ENCODE peak calls at places on chromosomes 2 and 18, in four cellular contexts. E is aorta, Q is cardiac muscle cell, D is ovary. C is an unnamed sample.

GRCh38 chr2:23562143-23562542 is 177.2 kb downstream of the KLHL29 start:
- DNase-seq in E (no peak), Q (no peak), D (no peak), C (no peak)

GRCh38 chr2:82875891-82876290 is 1583.2 kb downstream of the SUCLG1 start:
- DNase-seq in E (no peak), Q (peak), D (no peak), C (peak)

GRCh38 chr2:105396254-105397024 is 2.4 kb downstream of the FHL2 start:
- DNase-seq in E (peak), Q (peak), D (no peak), C (no peak)

GRCh38 chr2:191869178-191869577 is 22.3 kb upstream of the CAVIN2 start:
- DNase-seq in E (no peak), Q (peak), D (no peak), C (peak)

GRCh38 chr2:197706839-197707207 is 1.7 kb downstream of the MARS2 start:
- DNase-seq in E (no peak), Q (no peak), D (no peak), C (no peak)

GRCh38 chr2:106115250-106115649 is 78.9 kb downstream of the UXS1 start:
- DNase-seq in E (no peak), Q (peak), D (no peak), C (no peak)

GRCh38 chr2:216339456-216340279 is 32.6 kb downstream of the MARCHF4 start:
- DNase-seq in E (no peak), Q (peak), D (peak), C (peak)

GRCh38 chr2:174195253-174195652 is 53.1 kb downstream of the OLA1 start:
- DNase-seq in E (no peak), Q (no peak), D (no peak), C (no peak)

GRCh38 chr2:22703286-22703925 is 681.6 kb upstream of the KLHL29 start:
- DNase-seq in E (no peak), Q (no peak), D (no peak), C (no peak)

GRCh38 chr2:151269798-151270568 is 8.3 kb upstream of the RBM43 start:
- DNase-seq in E (no peak), Q (no peak), D (no peak), C (no peak)

GRCh38 chr2:211822686-211823335 is 715.8 kb downstream of the ERBB4 start:
- DNase-seq in E (no peak), Q (no peak), D (no peak), C (no peak)

GRCh38 chr18:59988098-59988706 is 88.4 kb downstream of the PMAIP1 start:
- DNase-seq in E (no peak), Q (peak), D (no peak), C (peak)

GRCh38 chr2:174792309-174793025 is 28.2 kb upstream of the CHRNA1 start:
- DNase-seq in E (no peak), Q (no peak), D (no peak), C (no peak)

GRCh38 chr2:20755132-20755800 is 67.6 kb downstream of the LDAH start:
- DNase-seq in E (no peak), Q (no peak), D (no peak), C (no peak)

GRCh38 chr2:232139786-232140562 is 178.5 kb downstream of the DIS3L2 start:
- DNase-seq in E (no peak), Q (peak), D (no peak), C (no peak)

GRCh38 chr2:21123473-21124393 is at the start of gene TDRD15:
- DNase-seq in E (no peak), Q (no peak), D (no peak), C (no peak)

GRCh38 chr2:144086965-144087364 is 433.0 kb downstream of the ZEB2 start:
- DNase-seq in E (no peak), Q (no peak), D (no peak), C (no peak)

GRCh38 chr2:21194147-21194546 is 70.4 kb downstream of the TDRD15 start:
- DNase-seq in E (no peak), Q (no peak), D (no peak), C (no peak)

GRCh38 chr18:22871809-22872525 is 61.2 kb upstream of the RBBP8 start:
- DNase-seq in E (no peak), Q (peak), D (no peak), C (no peak)

GRCh38 chr18:55477537-55478300 is 110.3 kb downstream of the TCF4 start:
- DNase-seq in E (no peak), Q (peak), D (peak), C (no peak)

GRCh38 chr2:163670929-163671328 is 64.9 kb downstream of the FIGN start:
- DNase-seq in E (no peak), Q (no peak), D (no peak), C (no peak)

GRCh38 chr18:47749195-47749973 is 181.1 kb downstream of the SMAD2 start:
- DNase-seq in E (peak), Q (peak), D (peak), C (peak)

GRCh38 chr2:134727385-134727784 is 8.6 kb upstream of the TMEM163 start:
- DNase-seq in E (no peak), Q (peak), D (peak), C (no peak)

GRCh38 chr2:114426756-114427155 is 15.7 kb upstream of the DPP10 start:
- DNase-seq in E (no peak), Q (no peak), D (no peak), C (no peak)

GRCh38 chr2:241659150-241659739 is 21.8 kb downstream of the ATG4B start:
- DNase-seq in E (no peak), Q (peak), D (peak), C (peak)

GRCh38 chr2:3517948-3518495 is 1.3 kb downstream of the ADI1 start:
- DNase-seq in E (no peak), Q (no peak), D (no peak), C (no peak)

GRCh38 chr2:215851091-215851490 is 162.3 kb downstream of the MREG start:
- DNase-seq in E (no peak), Q (no peak), D (no peak), C (no peak)

GRCh38 chr2:1973636-1974035 is 229.3 kb upstream of the PXDN start:
- DNase-seq in E (no peak), Q (no peak), D (no peak), C (no peak)

GRCh38 chr2:237968048-237968862 is 1.4 kb downstream of the UBE2F start:
- DNase-seq in E (peak), Q (peak), D (no peak), C (peak)

GRCh38 chr2:176544579-176545365 is 275.5 kb downstream of the MTX2 start:
- DNase-seq in E (no peak), Q (peak), D (no peak), C (no peak)

GRCh38 chr18:21281611-21282010 is 39.6 kb downstream of the GREB1L start:
- DNase-seq in E (no peak), Q (no peak), D (no peak), C (no peak)

GRCh38 chr2:200377143-200377773 is 70.8 kb downstream of the SPATS2L start:
- DNase-seq in E (no peak), Q (no peak), D (no peak), C (no peak)
- H3K27ac ChIP-seq in E (peak), Q (peak), D (no peak), C (no peak)

DNA sequence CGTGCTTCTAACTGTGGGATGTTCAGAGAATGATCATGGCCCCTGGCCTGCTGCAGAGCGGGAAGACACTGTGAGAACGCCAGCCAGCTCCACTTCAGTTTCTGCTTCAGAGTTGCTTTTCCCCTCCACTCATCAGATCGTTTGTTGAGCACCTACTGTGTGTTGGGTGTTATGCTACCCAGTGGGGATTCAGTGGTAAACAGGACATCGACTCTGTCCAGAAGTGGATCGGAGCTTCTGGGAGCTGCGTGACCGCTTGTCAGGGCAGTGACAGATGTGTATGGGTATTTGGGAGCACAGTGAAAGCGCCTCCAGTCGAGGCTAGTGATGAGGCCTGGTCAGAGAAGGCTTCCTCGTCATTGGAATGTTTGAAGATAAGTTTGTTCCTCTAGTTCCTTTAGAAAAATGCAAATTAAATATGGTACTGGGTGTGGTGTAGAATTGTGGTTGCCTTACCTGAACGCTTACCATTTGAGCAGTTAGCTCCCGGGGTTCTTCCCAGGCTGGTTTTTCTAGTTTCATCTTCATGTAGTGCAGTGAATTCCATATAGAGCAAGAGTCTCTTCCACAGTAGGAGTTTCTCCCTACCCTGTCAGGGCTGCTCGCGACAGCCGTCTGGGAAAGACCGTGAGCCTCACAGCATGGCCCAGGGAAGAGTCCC is 2.8 kb downstream of the RAB12 start:
- DNase-seq in E (no peak), Q (no peak), D (no peak), C (no peak)
- H3K27ac ChIP-seq in E (no peak), Q (no peak), D (no peak), C (no peak)

GRCh38 chr2:18413794-18414396 is 146.6 kb downstream of the RDH14 start:
- DNase-seq in E (no peak), Q (peak), D (peak), C (no peak)

GRCh38 chr2:18410543-18410942 is 149.9 kb downstream of the RDH14 start:
- DNase-seq in E (no peak), Q (no peak), D (no peak), C (no peak)

GRCh38 chr2:18411571-18411970 is 148.9 kb downstream of the RDH14 start:
- DNase-seq in E (no peak), Q (no peak), D (no peak), C (no peak)

GRCh38 chr2:18412980-18413793 is 147.3 kb downstream of the RDH14 start:
- DNase-seq in E (no peak), Q (peak), D (no peak), C (no peak)
- H3K27ac ChIP-seq in E (no peak), Q (no peak), D (no peak), C (no peak)

DNA sequence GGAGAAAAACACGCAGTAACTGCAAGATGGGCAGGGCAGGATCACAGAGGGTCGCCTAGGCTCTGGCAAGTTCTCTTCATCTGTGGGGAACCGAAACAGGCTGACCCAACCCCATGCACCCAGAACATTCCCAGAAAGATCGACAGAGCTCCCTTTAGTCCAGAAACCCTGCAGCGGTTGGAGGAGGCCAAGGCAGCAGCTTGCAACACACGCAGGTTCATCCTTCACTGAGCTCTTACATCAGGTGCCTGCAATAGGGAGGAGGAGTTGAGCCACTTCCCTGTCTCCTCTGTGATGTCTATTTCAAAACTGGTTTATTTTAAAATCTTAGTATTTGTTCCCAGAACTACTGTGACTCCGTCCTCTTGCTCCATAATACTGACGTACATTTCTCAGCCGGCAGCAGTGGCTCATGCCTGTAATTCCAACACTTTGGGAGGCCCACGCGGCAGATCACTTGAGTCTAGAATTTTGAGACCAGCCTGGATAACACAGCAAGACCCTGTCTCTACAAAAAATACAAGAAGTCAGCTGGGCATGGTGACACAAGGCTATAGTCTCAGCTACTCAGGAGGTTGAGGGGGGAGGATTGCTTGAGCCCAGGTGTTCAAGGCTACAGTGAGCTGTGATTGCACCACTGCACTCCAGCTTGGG is 11.5 kb upstream of the SLC11A1 start:
- DNase-seq in E (no peak), Q (peak), D (no peak), C (peak)
- H3K27ac ChIP-seq in E (peak), Q (no peak), D (no peak), C (peak)